ENCODE peak calls at places on chromosomes 7 and 10, in seven cellular contexts. One of them, this sample, is unnamed.

GRCh38 chr10:79229830-79230562 is 117.3 kb upstream of the PPIF start:
- DNase-seq in cardiac fibroblast: no peak
- DNase-seq in pancreas: no peak
- DNase-seq in AG08395: no peak
- DNase-seq in bronchial epithelial cell: no peak
- DNase-seq in right lobe of liver: no peak
- DNase-seq in RKO: no peak
- DNase-seq in this sample: no peak

GRCh38 chr7:44116789-44117666 is 6.3 kb downstream of the POLD2 start:
- DNase-seq in bronchial epithelial cell: no peak
- DNase-seq in AG08395: no peak
- DNase-seq in cardiac fibroblast: no peak
- DNase-seq in RKO: no peak
- DNase-seq in right lobe of liver: peak
- DNase-seq in pancreas: peak
- DNase-seq in this sample: no peak

GRCh38 chr7:112092306-112093090 is 113.7 kb downstream of the DOCK4 start:
- DNase-seq in RKO: no peak
- DNase-seq in pancreas: no peak
- DNase-seq in cardiac fibroblast: no peak
- DNase-seq in right lobe of liver: no peak
- DNase-seq in bronchial epithelial cell: no peak
- DNase-seq in AG08395: no peak
- DNase-seq in this sample: no peak

GRCh38 chr7:3722396-3722846 is 421.4 kb downstream of the SDK1 start:
- DNase-seq in AG08395: no peak
- DNase-seq in pancreas: no peak
- DNase-seq in cardiac fibroblast: peak
- DNase-seq in bronchial epithelial cell: no peak
- DNase-seq in right lobe of liver: no peak
- DNase-seq in RKO: no peak
- DNase-seq in this sample: no peak

GRCh38 chr10:61974611-61975010 is 73.1 kb downstream of the ARID5B start:
- DNase-seq in cardiac fibroblast: peak
- DNase-seq in AG08395: no peak
- DNase-seq in pancreas: no peak
- DNase-seq in right lobe of liver: no peak
- DNase-seq in bronchial epithelial cell: no peak
- DNase-seq in RKO: no peak
- DNase-seq in this sample: no peak

GRCh38 chr10:50992356-50992866 is 81.9 kb upstream of the PRKG1 start:
- DNase-seq in right lobe of liver: no peak
- DNase-seq in pancreas: peak
- DNase-seq in AG08395: no peak
- DNase-seq in bronchial epithelial cell: no peak
- DNase-seq in RKO: no peak
- DNase-seq in cardiac fibroblast: peak
- DNase-seq in this sample: no peak

GRCh38 chr7:14834888-14835287 is 67.7 kb downstream of the DGKB start:
- DNase-seq in right lobe of liver: no peak
- DNase-seq in cardiac fibroblast: peak
- DNase-seq in bronchial epithelial cell: peak
- DNase-seq in AG08395: peak
- DNase-seq in RKO: no peak
- DNase-seq in pancreas: no peak
- DNase-seq in this sample: no peak

GRCh38 chr10:86198271-86198670 is 168.3 kb downstream of the GRID1 start:
- DNase-seq in pancreas: no peak
- DNase-seq in right lobe of liver: no peak
- DNase-seq in bronchial epithelial cell: no peak
- DNase-seq in RKO: no peak
- DNase-seq in cardiac fibroblast: no peak
- DNase-seq in AG08395: no peak
- DNase-seq in this sample: no peak

GRCh38 chr10:129055966-129056365 is 411.1 kb upstream of the MGMT start:
- DNase-seq in right lobe of liver: no peak
- DNase-seq in cardiac fibroblast: no peak
- DNase-seq in pancreas: no peak
- DNase-seq in RKO: no peak
- DNase-seq in bronchial epithelial cell: no peak
- DNase-seq in AG08395: no peak
- DNase-seq in this sample: no peak

GRCh38 chr7:92260248-92260781 is 14.5 kb downstream of the ANKIB1 start:
- DNase-seq in cardiac fibroblast: peak
- DNase-seq in pancreas: no peak
- DNase-seq in bronchial epithelial cell: peak
- DNase-seq in right lobe of liver: no peak
- DNase-seq in RKO: no peak
- DNase-seq in AG08395: no peak
- DNase-seq in this sample: no peak

GRCh38 chr7:157193274-157193673 is 54.5 kb downstream of the UBE3C start:
- DNase-seq in pancreas: no peak
- DNase-seq in bronchial epithelial cell: no peak
- DNase-seq in cardiac fibroblast: no peak
- DNase-seq in RKO: no peak
- DNase-seq in AG08395: no peak
- DNase-seq in right lobe of liver: no peak
- DNase-seq in this sample: no peak

GRCh38 chr7:30929686-30930085 is 18.0 kb downstream of the AQP1 start:
- DNase-seq in cardiac fibroblast: no peak
- DNase-seq in AG08395: no peak
- DNase-seq in RKO: no peak
- DNase-seq in bronchial epithelial cell: no peak
- DNase-seq in pancreas: no peak
- DNase-seq in right lobe of liver: peak
- DNase-seq in this sample: no peak

GRCh38 chr10:6701289-6701688 is 121.2 kb upstream of the PRKCQ start:
- DNase-seq in bronchial epithelial cell: peak
- DNase-seq in RKO: no peak
- DNase-seq in cardiac fibroblast: no peak
- DNase-seq in pancreas: no peak
- DNase-seq in right lobe of liver: no peak
- DNase-seq in AG08395: no peak
- DNase-seq in this sample: no peak

GRCh38 chr7:96349572-96349971 is 27.7 kb upstream of the SLC25A13 start:
- DNase-seq in AG08395: no peak
- DNase-seq in cardiac fibroblast: peak
- DNase-seq in bronchial epithelial cell: peak
- DNase-seq in RKO: no peak
- DNase-seq in pancreas: no peak
- DNase-seq in right lobe of liver: no peak
- DNase-seq in this sample: peak

GRCh38 chr10:122565766-122566206 is 5.2 kb downstream of the DMBT1 start:
- DNase-seq in bronchial epithelial cell: peak
- DNase-seq in AG08395: peak
- DNase-seq in pancreas: peak
- DNase-seq in right lobe of liver: peak
- DNase-seq in cardiac fibroblast: peak
- DNase-seq in RKO: peak
- DNase-seq in this sample: peak

This sample was measured in prostate gland.